ENCODE peak calls at places on chromosomes 3 and 15, in ten cellular contexts. P is colonic mucosa; C is CD4-positive, alpha-beta memory T cell; O is NCI-H1092; I is HTR-8/SVneo; E is stimulated activated CD8-positive, alpha-beta memory T cell treated with anti-CD3 and anti-CD28 coated beads, Interleukin-15, amount 100 ng/mL, for 1 hour; Q is lower lobe of right lung; U is activated T-helper 1 cell treated with Interleukin-2 at 50 U/mL for 16 hours; G is aorta; K is fibroblast of the aortic adventitia. A is an unnamed sample.

GRCh38 chr3:10226293-10226692 is 22.0 kb upstream of the TATDN2 start:
- DNase-seq in I (no peak), O (no peak), K (no peak), E (no peak), Q (no peak), U (no peak), C (no peak), G (no peak), P (no peak), A (no peak)

GRCh38 chr3:54870423-54870822 is 57.4 kb downstream of the LRTM1 start:
- DNase-seq in C (no peak), Q (no peak), U (no peak), K (peak), P (no peak), G (no peak), E (no peak), I (peak), O (no peak), A (peak)

GRCh38 chr3:44019736-44020135 is 221.9 kb upstream of the TOPAZ1 start:
- DNase-seq in Q (no peak), U (no peak), C (no peak), K (peak), I (no peak), E (no peak), P (no peak), O (no peak), G (no peak), A (no peak)

GRCh38 chr15:100759116-100759515 is 120.5 kb upstream of the ALDH1A3 start:
- DNase-seq in K (peak), U (no peak), C (no peak), P (no peak), Q (no peak), G (no peak), E (no peak), I (no peak), O (no peak), A (peak)

GRCh38 chr15:77557178-77557960 is 75.3 kb downstream of the LINGO1 start:
- DNase-seq in G (no peak), Q (no peak), P (no peak), I (no peak), U (no peak), E (no peak), O (no peak), K (no peak), C (no peak), A (no peak)

GRCh38 chr3:14725564-14726420 is 50.9 kb downstream of the C3orf20 start:
- DNase-seq in G (no peak), P (peak), O (no peak), E (no peak), K (peak), I (no peak), C (no peak), U (no peak), Q (no peak), A (no peak)

GRCh38 chr3:7788881-7789280 is 712.7 kb upstream of the LMCD1 start:
- DNase-seq in O (no peak), C (no peak), P (no peak), E (no peak), I (no peak), G (no peak), K (no peak), Q (no peak), U (no peak), A (no peak)

GRCh38 chr15:56146756-56147155 is 96.9 kb downstream of the RFX7 start:
- DNase-seq in G (no peak), K (peak), I (no peak), C (no peak), O (no peak), P (no peak), Q (no peak), U (no peak), E (no peak), A (no peak)

GRCh38 chr3:71360694-71361093 is 222.8 kb downstream of the FOXP1 start:
- DNase-seq in E (no peak), C (no peak), P (no peak), K (no peak), U (no peak), Q (no peak), O (no peak), G (no peak), I (no peak), A (no peak)

GRCh38 chr15:65366122-65366892 is 11.5 kb downstream of the IGDCC3 start:
- DNase-seq in K (no peak), O (no peak), U (no peak), Q (no peak), I (no peak), P (no peak), G (no peak), C (no peak), E (no peak), A (no peak)

GRCh38 chr3:197874653-197875052 is 75.3 kb upstream of the RPL35A start:
- DNase-seq in U (no peak), K (no peak), E (no peak), Q (no peak), G (no peak), P (no peak), I (no peak), C (no peak), O (no peak), A (no peak)

GRCh38 chr3:146159616-146160232 is 1.3 kb downstream of the PLOD2 start:
- DNase-seq in Q (no peak), P (no peak), I (no peak), K (peak), O (no peak), E (no peak), U (no peak), C (no peak), G (no peak), A (no peak)

GRCh38 chr3:60742606-60743145 is 508.6 kb downstream of the FHIT start:
- DNase-seq in U (no peak), P (no peak), O (no peak), K (peak), C (no peak), E (no peak), G (no peak), I (no peak), Q (no peak), A (peak)

GRCh38 chr3:190024912-190025311 is 95.8 kb downstream of the P3H2 start:
- DNase-seq in G (no peak), C (no peak), U (no peak), K (peak), P (no peak), Q (no peak), I (no peak), E (no peak), O (no peak), A (peak)

A was measured in HFFc6.